ENCODE peak calls at places on chromosomes 4 and X, in eight cellular contexts. One of them, this sample, is unnamed.

GRCh38 chrX:10017866-10018265 is 50.7 kb downstream of the CLDN34 start:
- DNase-seq in activated CD4-positive, alpha-beta T cell treated with anti-CD3 and anti-CD28 coated beads, Interleukin-2, amount 50 U/mL, for 1 hour: no peak
- DNase-seq in activated T-helper 1 cell treated with anti-CD3 and anti-CD28 coated beads, Interleukin-2, amount 50 U/mL, for 16 hours: no peak
- DNase-seq in activated naive CD4-positive, alpha-beta T cell treated with anti-CD3 and anti-CD28 coated beads, Interleukin-2, amount 50 U/mL, for 72 hours: no peak
- DNase-seq in vagina: no peak
- DNase-seq in activated T-cell treated with anti-CD3 and anti-CD28 coated beads, Interleukin-2, amount 50 U/mL, for 24 hours: no peak
- DNase-seq in GF-D8: no peak
- DNase-seq in sciatic nerve: peak; percentile 8
- DNase-seq in this sample: no peak

GRCh38 chr4:56976283-56976877 is 1.0 kb downstream of the NOA1 start:
- DNase-seq in activated CD4-positive, alpha-beta T cell treated with anti-CD3 and anti-CD28 coated beads, Interleukin-2, amount 50 U/mL, for 1 hour: peak; percentile 4
- DNase-seq in activated T-helper 1 cell treated with anti-CD3 and anti-CD28 coated beads, Interleukin-2, amount 50 U/mL, for 16 hours: no peak
- DNase-seq in activated naive CD4-positive, alpha-beta T cell treated with anti-CD3 and anti-CD28 coated beads, Interleukin-2, amount 50 U/mL, for 72 hours: peak; percentile 58
- DNase-seq in vagina: no peak
- DNase-seq in activated T-cell treated with anti-CD3 and anti-CD28 coated beads, Interleukin-2, amount 50 U/mL, for 24 hours: no peak
- DNase-seq in GF-D8: no peak
- DNase-seq in sciatic nerve: no peak
- DNase-seq in this sample: no peak

GRCh38 chr4:8379281-8379680 is 61.2 kb downstream of the ACOX3 start:
- DNase-seq in activated CD4-positive, alpha-beta T cell treated with anti-CD3 and anti-CD28 coated beads, Interleukin-2, amount 50 U/mL, for 1 hour: no peak
- DNase-seq in activated T-helper 1 cell treated with anti-CD3 and anti-CD28 coated beads, Interleukin-2, amount 50 U/mL, for 16 hours: no peak
- DNase-seq in activated naive CD4-positive, alpha-beta T cell treated with anti-CD3 and anti-CD28 coated beads, Interleukin-2, amount 50 U/mL, for 72 hours: no peak
- DNase-seq in vagina: no peak
- DNase-seq in activated T-cell treated with anti-CD3 and anti-CD28 coated beads, Interleukin-2, amount 50 U/mL, for 24 hours: no peak
- DNase-seq in GF-D8: no peak
- DNase-seq in sciatic nerve: no peak
- DNase-seq in this sample: no peak

GRCh38 chr4:168183717-168184571 is 91.6 kb downstream of the ANXA10 start:
- DNase-seq in activated CD4-positive, alpha-beta T cell treated with anti-CD3 and anti-CD28 coated beads, Interleukin-2, amount 50 U/mL, for 1 hour: no peak
- DNase-seq in activated T-helper 1 cell treated with anti-CD3 and anti-CD28 coated beads, Interleukin-2, amount 50 U/mL, for 16 hours: no peak
- DNase-seq in activated naive CD4-positive, alpha-beta T cell treated with anti-CD3 and anti-CD28 coated beads, Interleukin-2, amount 50 U/mL, for 72 hours: no peak
- DNase-seq in vagina: no peak
- DNase-seq in activated T-cell treated with anti-CD3 and anti-CD28 coated beads, Interleukin-2, amount 50 U/mL, for 24 hours: no peak
- DNase-seq in GF-D8: no peak
- DNase-seq in sciatic nerve: no peak
- DNase-seq in this sample: no peak

GRCh38 chr4:113404167-113404571 is 354.7 kb downstream of the ANK2 start:
- DNase-seq in activated CD4-positive, alpha-beta T cell treated with anti-CD3 and anti-CD28 coated beads, Interleukin-2, amount 50 U/mL, for 1 hour: no peak
- DNase-seq in activated T-helper 1 cell treated with anti-CD3 and anti-CD28 coated beads, Interleukin-2, amount 50 U/mL, for 16 hours: no peak
- DNase-seq in activated naive CD4-positive, alpha-beta T cell treated with anti-CD3 and anti-CD28 coated beads, Interleukin-2, amount 50 U/mL, for 72 hours: no peak
- DNase-seq in vagina: no peak
- DNase-seq in activated T-cell treated with anti-CD3 and anti-CD28 coated beads, Interleukin-2, amount 50 U/mL, for 24 hours: no peak
- DNase-seq in GF-D8: no peak
- DNase-seq in sciatic nerve: no peak
- DNase-seq in this sample: no peak

GRCh38 chr4:2042207-2042946 is 16.8 kb upstream of the NAT8L start:
- DNase-seq in activated CD4-positive, alpha-beta T cell treated with anti-CD3 and anti-CD28 coated beads, Interleukin-2, amount 50 U/mL, for 1 hour: peak; percentile 46
- DNase-seq in activated T-helper 1 cell treated with anti-CD3 and anti-CD28 coated beads, Interleukin-2, amount 50 U/mL, for 16 hours: no peak
- DNase-seq in activated naive CD4-positive, alpha-beta T cell treated with anti-CD3 and anti-CD28 coated beads, Interleukin-2, amount 50 U/mL, for 72 hours: no peak
- DNase-seq in vagina: peak; percentile 79
- DNase-seq in activated T-cell treated with anti-CD3 and anti-CD28 coated beads, Interleukin-2, amount 50 U/mL, for 24 hours: peak; percentile 64
- DNase-seq in GF-D8: no peak
- DNase-seq in sciatic nerve: peak; percentile 61
- DNase-seq in this sample: peak; percentile 41

GRCh38 chr4:189974056-189974455 is 33.4 kb downstream of the FRG1 start:
- DNase-seq in activated CD4-positive, alpha-beta T cell treated with anti-CD3 and anti-CD28 coated beads, Interleukin-2, amount 50 U/mL, for 1 hour: no peak
- DNase-seq in activated T-helper 1 cell treated with anti-CD3 and anti-CD28 coated beads, Interleukin-2, amount 50 U/mL, for 16 hours: no peak
- DNase-seq in activated naive CD4-positive, alpha-beta T cell treated with anti-CD3 and anti-CD28 coated beads, Interleukin-2, amount 50 U/mL, for 72 hours: no peak
- DNase-seq in vagina: no peak
- DNase-seq in activated T-cell treated with anti-CD3 and anti-CD28 coated beads, Interleukin-2, amount 50 U/mL, for 24 hours: no peak
- DNase-seq in GF-D8: no peak
- DNase-seq in sciatic nerve: no peak
- DNase-seq in this sample: no peak

GRCh38 chr4:74675673-74676279 is 118.5 kb downstream of the BTC start:
- DNase-seq in activated CD4-positive, alpha-beta T cell treated with anti-CD3 and anti-CD28 coated beads, Interleukin-2, amount 50 U/mL, for 1 hour: no peak
- DNase-seq in activated T-helper 1 cell treated with anti-CD3 and anti-CD28 coated beads, Interleukin-2, amount 50 U/mL, for 16 hours: no peak
- DNase-seq in activated naive CD4-positive, alpha-beta T cell treated with anti-CD3 and anti-CD28 coated beads, Interleukin-2, amount 50 U/mL, for 72 hours: no peak
- DNase-seq in vagina: no peak
- DNase-seq in activated T-cell treated with anti-CD3 and anti-CD28 coated beads, Interleukin-2, amount 50 U/mL, for 24 hours: no peak
- DNase-seq in GF-D8: no peak
- DNase-seq in sciatic nerve: no peak
- DNase-seq in this sample: no peak

GRCh38 chr4:142817442-142817841 is 28.7 kb downstream of the INPP4B start:
- DNase-seq in activated CD4-positive, alpha-beta T cell treated with anti-CD3 and anti-CD28 coated beads, Interleukin-2, amount 50 U/mL, for 1 hour: no peak
- DNase-seq in activated T-helper 1 cell treated with anti-CD3 and anti-CD28 coated beads, Interleukin-2, amount 50 U/mL, for 16 hours: no peak
- DNase-seq in activated naive CD4-positive, alpha-beta T cell treated with anti-CD3 and anti-CD28 coated beads, Interleukin-2, amount 50 U/mL, for 72 hours: peak; percentile 63
- DNase-seq in vagina: no peak
- DNase-seq in activated T-cell treated with anti-CD3 and anti-CD28 coated beads, Interleukin-2, amount 50 U/mL, for 24 hours: no peak
- DNase-seq in GF-D8: peak; percentile 6
- DNase-seq in sciatic nerve: no peak
- DNase-seq in this sample: no peak

GRCh38 chr4:86441175-86441960 is 81.5 kb upstream of the MAPK10 start:
- DNase-seq in activated CD4-positive, alpha-beta T cell treated with anti-CD3 and anti-CD28 coated beads, Interleukin-2, amount 50 U/mL, for 1 hour: no peak
- DNase-seq in activated T-helper 1 cell treated with anti-CD3 and anti-CD28 coated beads, Interleukin-2, amount 50 U/mL, for 16 hours: no peak
- DNase-seq in activated naive CD4-positive, alpha-beta T cell treated with anti-CD3 and anti-CD28 coated beads, Interleukin-2, amount 50 U/mL, for 72 hours: no peak
- DNase-seq in vagina: no peak
- DNase-seq in activated T-cell treated with anti-CD3 and anti-CD28 coated beads, Interleukin-2, amount 50 U/mL, for 24 hours: no peak
- DNase-seq in GF-D8: no peak
- DNase-seq in sciatic nerve: no peak
- DNase-seq in this sample: no peak

GRCh38 chr4:140252144-140252741 is 98.3 kb upstream of the MAML3 start:
- DNase-seq in activated CD4-positive, alpha-beta T cell treated with anti-CD3 and anti-CD28 coated beads, Interleukin-2, amount 50 U/mL, for 1 hour: no peak
- DNase-seq in activated T-helper 1 cell treated with anti-CD3 and anti-CD28 coated beads, Interleukin-2, amount 50 U/mL, for 16 hours: no peak
- DNase-seq in activated naive CD4-positive, alpha-beta T cell treated with anti-CD3 and anti-CD28 coated beads, Interleukin-2, amount 50 U/mL, for 72 hours: no peak
- DNase-seq in vagina: no peak
- DNase-seq in activated T-cell treated with anti-CD3 and anti-CD28 coated beads, Interleukin-2, amount 50 U/mL, for 24 hours: peak; percentile 42
- DNase-seq in GF-D8: no peak
- DNase-seq in sciatic nerve: peak; percentile 64
- DNase-seq in this sample: peak; percentile 3

GRCh38 chr4:3269105-3269927 is 20.4 kb downstream of the MSANTD1 start:
- DNase-seq in activated CD4-positive, alpha-beta T cell treated with anti-CD3 and anti-CD28 coated beads, Interleukin-2, amount 50 U/mL, for 1 hour: no peak
- DNase-seq in activated T-helper 1 cell treated with anti-CD3 and anti-CD28 coated beads, Interleukin-2, amount 50 U/mL, for 16 hours: peak; percentile 2
- DNase-seq in activated naive CD4-positive, alpha-beta T cell treated with anti-CD3 and anti-CD28 coated beads, Interleukin-2, amount 50 U/mL, for 72 hours: no peak
- DNase-seq in vagina: no peak
- DNase-seq in activated T-cell treated with anti-CD3 and anti-CD28 coated beads, Interleukin-2, amount 50 U/mL, for 24 hours: no peak
- DNase-seq in GF-D8: no peak
- DNase-seq in sciatic nerve: no peak
- DNase-seq in this sample: no peak

GRCh38 chr4:174789666-174790065 is 39.4 kb downstream of the GLRA3 start:
- DNase-seq in activated CD4-positive, alpha-beta T cell treated with anti-CD3 and anti-CD28 coated beads, Interleukin-2, amount 50 U/mL, for 1 hour: no peak
- DNase-seq in activated T-helper 1 cell treated with anti-CD3 and anti-CD28 coated beads, Interleukin-2, amount 50 U/mL, for 16 hours: no peak
- DNase-seq in activated naive CD4-positive, alpha-beta T cell treated with anti-CD3 and anti-CD28 coated beads, Interleukin-2, amount 50 U/mL, for 72 hours: no peak
- DNase-seq in vagina: no peak
- DNase-seq in activated T-cell treated with anti-CD3 and anti-CD28 coated beads, Interleukin-2, amount 50 U/mL, for 24 hours: no peak
- DNase-seq in GF-D8: no peak
- DNase-seq in sciatic nerve: no peak
- DNase-seq in this sample: no peak

GRCh38 chr4:153267013-153267412 is 62.8 kb downstream of the TRIM2 start:
- DNase-seq in activated CD4-positive, alpha-beta T cell treated with anti-CD3 and anti-CD28 coated beads, Interleukin-2, amount 50 U/mL, for 1 hour: no peak
- DNase-seq in activated T-helper 1 cell treated with anti-CD3 and anti-CD28 coated beads, Interleukin-2, amount 50 U/mL, for 16 hours: no peak
- DNase-seq in activated naive CD4-positive, alpha-beta T cell treated with anti-CD3 and anti-CD28 coated beads, Interleukin-2, amount 50 U/mL, for 72 hours: no peak
- DNase-seq in vagina: no peak
- DNase-seq in activated T-cell treated with anti-CD3 and anti-CD28 coated beads, Interleukin-2, amount 50 U/mL, for 24 hours: no peak
- DNase-seq in GF-D8: no peak
- DNase-seq in sciatic nerve: no peak
- DNase-seq in this sample: no peak

GRCh38 chrX:10006770-10007169 is 39.6 kb downstream of the CLDN34 start:
- DNase-seq in activated CD4-positive, alpha-beta T cell treated with anti-CD3 and anti-CD28 coated beads, Interleukin-2, amount 50 U/mL, for 1 hour: no peak
- DNase-seq in activated T-helper 1 cell treated with anti-CD3 and anti-CD28 coated beads, Interleukin-2, amount 50 U/mL, for 16 hours: no peak
- DNase-seq in activated naive CD4-positive, alpha-beta T cell treated with anti-CD3 and anti-CD28 coated beads, Interleukin-2, amount 50 U/mL, for 72 hours: no peak
- DNase-seq in vagina: no peak
- DNase-seq in activated T-cell treated with anti-CD3 and anti-CD28 coated beads, Interleukin-2, amount 50 U/mL, for 24 hours: no peak
- DNase-seq in GF-D8: no peak
- DNase-seq in sciatic nerve: no peak
- DNase-seq in this sample: no peak

GRCh38 chr4:169175035-169175434 is 95.7 kb downstream of the SH3RF1 start:
- DNase-seq in activated CD4-positive, alpha-beta T cell treated with anti-CD3 and anti-CD28 coated beads, Interleukin-2, amount 50 U/mL, for 1 hour: no peak
- DNase-seq in activated T-helper 1 cell treated with anti-CD3 and anti-CD28 coated beads, Interleukin-2, amount 50 U/mL, for 16 hours: no peak
- DNase-seq in activated naive CD4-positive, alpha-beta T cell treated with anti-CD3 and anti-CD28 coated beads, Interleukin-2, amount 50 U/mL, for 72 hours: no peak
- DNase-seq in vagina: no peak
- DNase-seq in activated T-cell treated with anti-CD3 and anti-CD28 coated beads, Interleukin-2, amount 50 U/mL, for 24 hours: no peak
- DNase-seq in GF-D8: no peak
- DNase-seq in sciatic nerve: no peak
- DNase-seq in this sample: no peak

GRCh38 chrX:105845661-105846060 is 23.3 kb downstream of the NRK start:
- DNase-seq in activated CD4-positive, alpha-beta T cell treated with anti-CD3 and anti-CD28 coated beads, Interleukin-2, amount 50 U/mL, for 1 hour: no peak
- DNase-seq in activated T-helper 1 cell treated with anti-CD3 and anti-CD28 coated beads, Interleukin-2, amount 50 U/mL, for 16 hours: no peak
- DNase-seq in activated naive CD4-positive, alpha-beta T cell treated with anti-CD3 and anti-CD28 coated beads, Interleukin-2, amount 50 U/mL, for 72 hours: no peak
- DNase-seq in vagina: no peak
- DNase-seq in activated T-cell treated with anti-CD3 and anti-CD28 coated beads, Interleukin-2, amount 50 U/mL, for 24 hours: no peak
- DNase-seq in GF-D8: no peak
- DNase-seq in sciatic nerve: no peak
- DNase-seq in this sample: no peak

GRCh38 chr4:119038465-119038864 is 97.2 kb upstream of the MYOZ2 start:
- DNase-seq in activated CD4-positive, alpha-beta T cell treated with anti-CD3 and anti-CD28 coated beads, Interleukin-2, amount 50 U/mL, for 1 hour: no peak
- DNase-seq in activated T-helper 1 cell treated with anti-CD3 and anti-CD28 coated beads, Interleukin-2, amount 50 U/mL, for 16 hours: no peak
- DNase-seq in activated naive CD4-positive, alpha-beta T cell treated with anti-CD3 and anti-CD28 coated beads, Interleukin-2, amount 50 U/mL, for 72 hours: no peak
- DNase-seq in vagina: no peak
- DNase-seq in activated T-cell treated with anti-CD3 and anti-CD28 coated beads, Interleukin-2, amount 50 U/mL, for 24 hours: no peak
- DNase-seq in GF-D8: no peak
- DNase-seq in sciatic nerve: no peak
- DNase-seq in this sample: no peak

GRCh38 chr4:137421796-137422195 is 110.5 kb downstream of the PCDH18 start:
- DNase-seq in activated CD4-positive, alpha-beta T cell treated with anti-CD3 and anti-CD28 coated beads, Interleukin-2, amount 50 U/mL, for 1 hour: no peak
- DNase-seq in activated T-helper 1 cell treated with anti-CD3 and anti-CD28 coated beads, Interleukin-2, amount 50 U/mL, for 16 hours: no peak
- DNase-seq in activated naive CD4-positive, alpha-beta T cell treated with anti-CD3 and anti-CD28 coated beads, Interleukin-2, amount 50 U/mL, for 72 hours: no peak
- DNase-seq in vagina: no peak
- DNase-seq in activated T-cell treated with anti-CD3 and anti-CD28 coated beads, Interleukin-2, amount 50 U/mL, for 24 hours: no peak
- DNase-seq in GF-D8: no peak
- DNase-seq in sciatic nerve: no peak
- DNase-seq in this sample: no peak

GRCh38 chr4:8032381-8032780 is 92.7 kb upstream of the AFAP1 start:
- DNase-seq in activated CD4-positive, alpha-beta T cell treated with anti-CD3 and anti-CD28 coated beads, Interleukin-2, amount 50 U/mL, for 1 hour: no peak
- DNase-seq in activated T-helper 1 cell treated with anti-CD3 and anti-CD28 coated beads, Interleukin-2, amount 50 U/mL, for 16 hours: no peak
- DNase-seq in activated naive CD4-positive, alpha-beta T cell treated with anti-CD3 and anti-CD28 coated beads, Interleukin-2, amount 50 U/mL, for 72 hours: no peak
- DNase-seq in vagina: no peak
- DNase-seq in activated T-cell treated with anti-CD3 and anti-CD28 coated beads, Interleukin-2, amount 50 U/mL, for 24 hours: no peak
- DNase-seq in GF-D8: no peak
- DNase-seq in sciatic nerve: no peak
- DNase-seq in this sample: no peak

GRCh38 chrX:103531002-103531401 is 11.7 kb upstream of the RAB40A start:
- DNase-seq in activated CD4-positive, alpha-beta T cell treated with anti-CD3 and anti-CD28 coated beads, Interleukin-2, amount 50 U/mL, for 1 hour: no peak
- DNase-seq in activated T-helper 1 cell treated with anti-CD3 and anti-CD28 coated beads, Interleukin-2, amount 50 U/mL, for 16 hours: no peak
- DNase-seq in activated naive CD4-positive, alpha-beta T cell treated with anti-CD3 and anti-CD28 coated beads, Interleukin-2, amount 50 U/mL, for 72 hours: no peak
- DNase-seq in vagina: no peak
- DNase-seq in activated T-cell treated with anti-CD3 and anti-CD28 coated beads, Interleukin-2, amount 50 U/mL, for 24 hours: no peak
- DNase-seq in GF-D8: no peak
- DNase-seq in sciatic nerve: no peak
- DNase-seq in this sample: no peak

GRCh38 chr4:74114234-74114633 is 15.2 kb upstream of the CXCL2 start:
- DNase-seq in activated CD4-positive, alpha-beta T cell treated with anti-CD3 and anti-CD28 coated beads, Interleukin-2, amount 50 U/mL, for 1 hour: no peak
- DNase-seq in activated T-helper 1 cell treated with anti-CD3 and anti-CD28 coated beads, Interleukin-2, amount 50 U/mL, for 16 hours: no peak
- DNase-seq in activated naive CD4-positive, alpha-beta T cell treated with anti-CD3 and anti-CD28 coated beads, Interleukin-2, amount 50 U/mL, for 72 hours: no peak
- DNase-seq in vagina: no peak
- DNase-seq in activated T-cell treated with anti-CD3 and anti-CD28 coated beads, Interleukin-2, amount 50 U/mL, for 24 hours: no peak
- DNase-seq in GF-D8: no peak
- DNase-seq in sciatic nerve: no peak
- DNase-seq in this sample: no peak

GRCh38 chr4:3414421-3415279 is 27.1 kb upstream of the HGFAC start:
- DNase-seq in activated CD4-positive, alpha-beta T cell treated with anti-CD3 and anti-CD28 coated beads, Interleukin-2, amount 50 U/mL, for 1 hour: no peak
- DNase-seq in activated T-helper 1 cell treated with anti-CD3 and anti-CD28 coated beads, Interleukin-2, amount 50 U/mL, for 16 hours: no peak
- DNase-seq in activated naive CD4-positive, alpha-beta T cell treated with anti-CD3 and anti-CD28 coated beads, Interleukin-2, amount 50 U/mL, for 72 hours: peak; percentile 31
- DNase-seq in vagina: no peak
- DNase-seq in activated T-cell treated with anti-CD3 and anti-CD28 coated beads, Interleukin-2, amount 50 U/mL, for 24 hours: no peak
- DNase-seq in GF-D8: no peak
- DNase-seq in sciatic nerve: peak; percentile 61
- DNase-seq in this sample: no peak

GRCh38 chrX:103187953-103188475 is 26.9 kb upstream of the BEX4 start:
- DNase-seq in activated CD4-positive, alpha-beta T cell treated with anti-CD3 and anti-CD28 coated beads, Interleukin-2, amount 50 U/mL, for 1 hour: no peak
- DNase-seq in activated T-helper 1 cell treated with anti-CD3 and anti-CD28 coated beads, Interleukin-2, amount 50 U/mL, for 16 hours: no peak
- DNase-seq in activated naive CD4-positive, alpha-beta T cell treated with anti-CD3 and anti-CD28 coated beads, Interleukin-2, amount 50 U/mL, for 72 hours: no peak
- DNase-seq in vagina: no peak
- DNase-seq in activated T-cell treated with anti-CD3 and anti-CD28 coated beads, Interleukin-2, amount 50 U/mL, for 24 hours: no peak
- DNase-seq in GF-D8: no peak
- DNase-seq in sciatic nerve: no peak
- DNase-seq in this sample: no peak

GRCh38 chrX:150200820-150201287 is 162.3 kb upstream of the MAMLD1 start:
- DNase-seq in activated CD4-positive, alpha-beta T cell treated with anti-CD3 and anti-CD28 coated beads, Interleukin-2, amount 50 U/mL, for 1 hour: no peak
- DNase-seq in activated T-helper 1 cell treated with anti-CD3 and anti-CD28 coated beads, Interleukin-2, amount 50 U/mL, for 16 hours: no peak
- DNase-seq in activated naive CD4-positive, alpha-beta T cell treated with anti-CD3 and anti-CD28 coated beads, Interleukin-2, amount 50 U/mL, for 72 hours: peak; percentile 79
- DNase-seq in vagina: no peak
- DNase-seq in activated T-cell treated with anti-CD3 and anti-CD28 coated beads, Interleukin-2, amount 50 U/mL, for 24 hours: peak; percentile 53
- DNase-seq in GF-D8: no peak
- DNase-seq in sciatic nerve: no peak
- DNase-seq in this sample: no peak

GRCh38 chr4:172871381-172871780 is 297.2 kb upstream of the GALNT7 start:
- DNase-seq in activated CD4-positive, alpha-beta T cell treated with anti-CD3 and anti-CD28 coated beads, Interleukin-2, amount 50 U/mL, for 1 hour: no peak
- DNase-seq in activated T-helper 1 cell treated with anti-CD3 and anti-CD28 coated beads, Interleukin-2, amount 50 U/mL, for 16 hours: no peak
- DNase-seq in activated naive CD4-positive, alpha-beta T cell treated with anti-CD3 and anti-CD28 coated beads, Interleukin-2, amount 50 U/mL, for 72 hours: no peak
- DNase-seq in vagina: no peak
- DNase-seq in activated T-cell treated with anti-CD3 and anti-CD28 coated beads, Interleukin-2, amount 50 U/mL, for 24 hours: no peak
- DNase-seq in GF-D8: no peak
- DNase-seq in sciatic nerve: no peak
- DNase-seq in this sample: no peak

GRCh38 chr4:56099378-56099786 is 150.6 kb downstream of the CEP135 start:
- DNase-seq in activated CD4-positive, alpha-beta T cell treated with anti-CD3 and anti-CD28 coated beads, Interleukin-2, amount 50 U/mL, for 1 hour: no peak
- DNase-seq in activated T-helper 1 cell treated with anti-CD3 and anti-CD28 coated beads, Interleukin-2, amount 50 U/mL, for 16 hours: no peak
- DNase-seq in activated naive CD4-positive, alpha-beta T cell treated with anti-CD3 and anti-CD28 coated beads, Interleukin-2, amount 50 U/mL, for 72 hours: no peak
- DNase-seq in vagina: no peak
- DNase-seq in activated T-cell treated with anti-CD3 and anti-CD28 coated beads, Interleukin-2, amount 50 U/mL, for 24 hours: no peak
- DNase-seq in GF-D8: no peak
- DNase-seq in sciatic nerve: no peak
- DNase-seq in this sample: no peak

GRCh38 chr4:20364969-20365368 is 113.3 kb downstream of the SLIT2 start:
- DNase-seq in activated CD4-positive, alpha-beta T cell treated with anti-CD3 and anti-CD28 coated beads, Interleukin-2, amount 50 U/mL, for 1 hour: no peak
- DNase-seq in activated T-helper 1 cell treated with anti-CD3 and anti-CD28 coated beads, Interleukin-2, amount 50 U/mL, for 16 hours: no peak
- DNase-seq in activated naive CD4-positive, alpha-beta T cell treated with anti-CD3 and anti-CD28 coated beads, Interleukin-2, amount 50 U/mL, for 72 hours: no peak
- DNase-seq in vagina: no peak
- DNase-seq in activated T-cell treated with anti-CD3 and anti-CD28 coated beads, Interleukin-2, amount 50 U/mL, for 24 hours: no peak
- DNase-seq in GF-D8: no peak
- DNase-seq in sciatic nerve: no peak
- DNase-seq in this sample: no peak

GRCh38 chr4:158172558-158173258 is at the start of gene GASK1B:
- DNase-seq in activated CD4-positive, alpha-beta T cell treated with anti-CD3 and anti-CD28 coated beads, Interleukin-2, amount 50 U/mL, for 1 hour: no peak
- DNase-seq in activated T-helper 1 cell treated with anti-CD3 and anti-CD28 coated beads, Interleukin-2, amount 50 U/mL, for 16 hours: no peak
- DNase-seq in activated naive CD4-positive, alpha-beta T cell treated with anti-CD3 and anti-CD28 coated beads, Interleukin-2, amount 50 U/mL, for 72 hours: no peak
- DNase-seq in vagina: no peak
- DNase-seq in activated T-cell treated with anti-CD3 and anti-CD28 coated beads, Interleukin-2, amount 50 U/mL, for 24 hours: no peak
- DNase-seq in GF-D8: no peak
- DNase-seq in sciatic nerve: peak; percentile 63
- DNase-seq in this sample: no peak

GRCh38 chr4:64617813-64618212 is 208.6 kb upstream of the TECRL start:
- DNase-seq in activated CD4-positive, alpha-beta T cell treated with anti-CD3 and anti-CD28 coated beads, Interleukin-2, amount 50 U/mL, for 1 hour: no peak
- DNase-seq in activated T-helper 1 cell treated with anti-CD3 and anti-CD28 coated beads, Interleukin-2, amount 50 U/mL, for 16 hours: no peak
- DNase-seq in activated naive CD4-positive, alpha-beta T cell treated with anti-CD3 and anti-CD28 coated beads, Interleukin-2, amount 50 U/mL, for 72 hours: no peak
- DNase-seq in vagina: no peak
- DNase-seq in activated T-cell treated with anti-CD3 and anti-CD28 coated beads, Interleukin-2, amount 50 U/mL, for 24 hours: no peak
- DNase-seq in GF-D8: no peak
- DNase-seq in sciatic nerve: no peak
- DNase-seq in this sample: no peak

GRCh38 chr4:24321637-24322036 is 262.7 kb downstream of the DHX15 start:
- DNase-seq in activated CD4-positive, alpha-beta T cell treated with anti-CD3 and anti-CD28 coated beads, Interleukin-2, amount 50 U/mL, for 1 hour: no peak
- DNase-seq in activated T-helper 1 cell treated with anti-CD3 and anti-CD28 coated beads, Interleukin-2, amount 50 U/mL, for 16 hours: no peak
- DNase-seq in activated naive CD4-positive, alpha-beta T cell treated with anti-CD3 and anti-CD28 coated beads, Interleukin-2, amount 50 U/mL, for 72 hours: no peak
- DNase-seq in vagina: no peak
- DNase-seq in activated T-cell treated with anti-CD3 and anti-CD28 coated beads, Interleukin-2, amount 50 U/mL, for 24 hours: no peak
- DNase-seq in GF-D8: no peak
- DNase-seq in sciatic nerve: no peak
- DNase-seq in this sample: no peak

GRCh38 chr4:140756292-140757219 is at the start of gene TBC1D9:
- DNase-seq in activated CD4-positive, alpha-beta T cell treated with anti-CD3 and anti-CD28 coated beads, Interleukin-2, amount 50 U/mL, for 1 hour: no peak
- DNase-seq in activated T-helper 1 cell treated with anti-CD3 and anti-CD28 coated beads, Interleukin-2, amount 50 U/mL, for 16 hours: no peak
- DNase-seq in activated naive CD4-positive, alpha-beta T cell treated with anti-CD3 and anti-CD28 coated beads, Interleukin-2, amount 50 U/mL, for 72 hours: no peak
- DNase-seq in vagina: no peak
- DNase-seq in activated T-cell treated with anti-CD3 and anti-CD28 coated beads, Interleukin-2, amount 50 U/mL, for 24 hours: peak; percentile 37
- DNase-seq in GF-D8: no peak
- DNase-seq in sciatic nerve: peak; percentile 82
- DNase-seq in this sample: no peak

GRCh38 chr4:7890635-7891393 is 48.8 kb downstream of the AFAP1 start:
- DNase-seq in activated CD4-positive, alpha-beta T cell treated with anti-CD3 and anti-CD28 coated beads, Interleukin-2, amount 50 U/mL, for 1 hour: no peak
- DNase-seq in activated T-helper 1 cell treated with anti-CD3 and anti-CD28 coated beads, Interleukin-2, amount 50 U/mL, for 16 hours: no peak
- DNase-seq in activated naive CD4-positive, alpha-beta T cell treated with anti-CD3 and anti-CD28 coated beads, Interleukin-2, amount 50 U/mL, for 72 hours: no peak
- DNase-seq in vagina: no peak
- DNase-seq in activated T-cell treated with anti-CD3 and anti-CD28 coated beads, Interleukin-2, amount 50 U/mL, for 24 hours: no peak
- DNase-seq in GF-D8: no peak
- DNase-seq in sciatic nerve: no peak
- DNase-seq in this sample: no peak

GRCh38 chrX:73964607-73965006 is 339.4 kb upstream of the ZCCHC13 start:
- DNase-seq in activated CD4-positive, alpha-beta T cell treated with anti-CD3 and anti-CD28 coated beads, Interleukin-2, amount 50 U/mL, for 1 hour: no peak
- DNase-seq in activated T-helper 1 cell treated with anti-CD3 and anti-CD28 coated beads, Interleukin-2, amount 50 U/mL, for 16 hours: no peak
- DNase-seq in activated naive CD4-positive, alpha-beta T cell treated with anti-CD3 and anti-CD28 coated beads, Interleukin-2, amount 50 U/mL, for 72 hours: no peak
- DNase-seq in vagina: no peak
- DNase-seq in activated T-cell treated with anti-CD3 and anti-CD28 coated beads, Interleukin-2, amount 50 U/mL, for 24 hours: no peak
- DNase-seq in GF-D8: no peak
- DNase-seq in sciatic nerve: no peak
- DNase-seq in this sample: no peak